ENCODE peak calls at places on chromosomes 16 and 17, in eight cellular contexts. One of them, this sample, is unnamed.

GRCh38 chr17:10993126-10993525 is 155.2 kb upstream of the PIRT start:
- DNase-seq in HuH-7.5: no peak
- DNase-seq in GOT3: no peak
- DNase-seq in anterior cingulate cortex: no peak
- DNase-seq in heart right ventricle: peak; percentile 34
- DNase-seq in GM03348: no peak
- DNase-seq in NCI-H1105: no peak
- DNase-seq in NCI-H2029: no peak
- DNase-seq in this sample: no peak

GRCh38 chr16:67447508-67448076 is 16.7 kb downstream of the HSD11B2 start:
- DNase-seq in HuH-7.5: peak; percentile 67
- DNase-seq in GOT3: no peak
- DNase-seq in anterior cingulate cortex: no peak
- DNase-seq in heart right ventricle: peak; percentile 33
- DNase-seq in GM03348: peak; percentile 55
- DNase-seq in NCI-H1105: no peak
- DNase-seq in NCI-H2029: no peak
- DNase-seq in this sample: no peak

GRCh38 chr17:40416671-40417070 is 1.0 kb downstream of the TOP2A start:
- DNase-seq in HuH-7.5: no peak
- DNase-seq in GOT3: no peak
- DNase-seq in anterior cingulate cortex: no peak
- DNase-seq in heart right ventricle: no peak
- DNase-seq in GM03348: no peak
- DNase-seq in NCI-H1105: no peak
- DNase-seq in NCI-H2029: no peak
- DNase-seq in this sample: no peak

GRCh38 chr16:27770271-27771196 is 220.6 kb downstream of the KATNIP start:
- DNase-seq in HuH-7.5: no peak
- DNase-seq in GOT3: no peak
- DNase-seq in anterior cingulate cortex: no peak
- DNase-seq in heart right ventricle: no peak
- DNase-seq in GM03348: no peak
- DNase-seq in NCI-H1105: no peak
- DNase-seq in NCI-H2029: no peak
- DNase-seq in this sample: peak; percentile 40

GRCh38 chr16:2724816-2725348 is 4.9 kb upstream of the PRSS27 start:
- DNase-seq in HuH-7.5: no peak
- DNase-seq in GOT3: no peak
- DNase-seq in anterior cingulate cortex: no peak
- DNase-seq in heart right ventricle: no peak
- DNase-seq in GM03348: no peak
- DNase-seq in NCI-H1105: no peak
- DNase-seq in NCI-H2029: no peak
- DNase-seq in this sample: no peak

GRCh38 chr17:71115669-71115972 is 946.3 kb downstream of the KCNJ2 start:
- DNase-seq in HuH-7.5: no peak
- DNase-seq in GOT3: no peak
- DNase-seq in anterior cingulate cortex: no peak
- DNase-seq in heart right ventricle: no peak
- DNase-seq in GM03348: peak; percentile 18
- DNase-seq in NCI-H1105: no peak
- DNase-seq in NCI-H2029: no peak
- DNase-seq in this sample: no peak

GRCh38 chr17:11693284-11693683 is 95.0 kb downstream of the DNAH9 start:
- DNase-seq in HuH-7.5: no peak
- DNase-seq in GOT3: no peak
- DNase-seq in anterior cingulate cortex: no peak
- DNase-seq in heart right ventricle: no peak
- DNase-seq in GM03348: no peak
- DNase-seq in NCI-H1105: no peak
- DNase-seq in NCI-H2029: no peak
- DNase-seq in this sample: no peak

GRCh38 chr16:55900616-55901393 is 25.6 kb upstream of the CES5A start:
- DNase-seq in HuH-7.5: no peak
- DNase-seq in GOT3: no peak
- DNase-seq in anterior cingulate cortex: no peak
- DNase-seq in heart right ventricle: no peak
- DNase-seq in GM03348: no peak
- DNase-seq in NCI-H1105: no peak
- DNase-seq in NCI-H2029: no peak
- DNase-seq in this sample: no peak

GRCh38 chr17:61309857-61310256 is 89.8 kb upstream of the TBX2 start:
- DNase-seq in HuH-7.5: no peak
- DNase-seq in GOT3: no peak
- DNase-seq in anterior cingulate cortex: no peak
- DNase-seq in heart right ventricle: no peak
- DNase-seq in GM03348: peak; percentile 76
- DNase-seq in NCI-H1105: no peak
- DNase-seq in NCI-H2029: no peak
- DNase-seq in this sample: no peak

GRCh38 chr16:1318268-1318545 is 8.8 kb downstream of the UBE2I start:
- DNase-seq in HuH-7.5: no peak
- DNase-seq in GOT3: no peak
- DNase-seq in anterior cingulate cortex: no peak
- DNase-seq in heart right ventricle: no peak
- DNase-seq in GM03348: no peak
- DNase-seq in NCI-H1105: no peak
- DNase-seq in NCI-H2029: no peak
- DNase-seq in this sample: no peak

GRCh38 chr17:79878346-79878745 is 39.1 kb upstream of the CBX4 start:
- DNase-seq in HuH-7.5: no peak
- DNase-seq in GOT3: no peak
- DNase-seq in anterior cingulate cortex: no peak
- DNase-seq in heart right ventricle: no peak
- DNase-seq in GM03348: no peak
- DNase-seq in NCI-H1105: no peak
- DNase-seq in NCI-H2029: no peak
- DNase-seq in this sample: peak; percentile 39

GRCh38 chr17:41959336-41960095 is 7.1 kb upstream of the CNP start:
- DNase-seq in HuH-7.5: peak; percentile 47
- DNase-seq in GOT3: no peak
- DNase-seq in anterior cingulate cortex: peak; percentile 15
- DNase-seq in heart right ventricle: no peak
- DNase-seq in GM03348: peak; percentile 52
- DNase-seq in NCI-H1105: no peak
- DNase-seq in NCI-H2029: no peak
- DNase-seq in this sample: no peak

GRCh38 chr16:55179858-55180585 is 144.0 kb upstream of the IRX6 start:
- DNase-seq in HuH-7.5: no peak
- DNase-seq in GOT3: no peak
- DNase-seq in anterior cingulate cortex: no peak
- DNase-seq in heart right ventricle: no peak
- DNase-seq in GM03348: no peak
- DNase-seq in NCI-H1105: peak; percentile 92
- DNase-seq in NCI-H2029: peak; percentile 74
- DNase-seq in this sample: no peak

GRCh38 chr16:719815-720506 is 985 bp upstream of the ANTKMT start:
- DNase-seq in HuH-7.5: peak; percentile 78
- DNase-seq in GOT3: no peak
- DNase-seq in anterior cingulate cortex: no peak
- DNase-seq in heart right ventricle: no peak
- DNase-seq in GM03348: peak; percentile 29
- DNase-seq in NCI-H1105: no peak
- DNase-seq in NCI-H2029: peak; percentile 29
- DNase-seq in this sample: no peak

GRCh38 chr17:38550661-38551060 is 55.1 kb downstream of the SRCIN1 start:
- DNase-seq in HuH-7.5: no peak
- DNase-seq in GOT3: peak; percentile 46
- DNase-seq in anterior cingulate cortex: peak; percentile 70
- DNase-seq in heart right ventricle: peak; percentile 63
- DNase-seq in GM03348: peak; percentile 76
- DNase-seq in NCI-H1105: no peak
- DNase-seq in NCI-H2029: no peak
- DNase-seq in this sample: peak; percentile 89

GRCh38 chr17:45311762-45312476 is 4.9 kb downstream of the MAP3K14 start:
- DNase-seq in HuH-7.5: peak; percentile 26
- DNase-seq in GOT3: no peak
- DNase-seq in anterior cingulate cortex: no peak
- DNase-seq in heart right ventricle: peak; percentile 66
- DNase-seq in GM03348: peak; percentile 33
- DNase-seq in NCI-H1105: no peak
- DNase-seq in NCI-H2029: peak; percentile 67
- DNase-seq in this sample: no peak

GRCh38 chr16:85086347-85087291 is 25.7 kb downstream of the CIBAR2 start:
- DNase-seq in HuH-7.5: peak; percentile 96
- DNase-seq in GOT3: no peak
- DNase-seq in anterior cingulate cortex: no peak
- DNase-seq in heart right ventricle: peak; percentile 55
- DNase-seq in GM03348: peak; percentile 90
- DNase-seq in NCI-H1105: peak; percentile 46
- DNase-seq in NCI-H2029: peak; percentile 3
- DNase-seq in this sample: no peak

GRCh38 chr17:73357318-73357717 is 45.5 kb upstream of the CDC42EP4 start:
- DNase-seq in HuH-7.5: no peak
- DNase-seq in GOT3: no peak
- DNase-seq in anterior cingulate cortex: no peak
- DNase-seq in heart right ventricle: peak; percentile 41
- DNase-seq in GM03348: no peak
- DNase-seq in NCI-H1105: no peak
- DNase-seq in NCI-H2029: no peak
- DNase-seq in this sample: no peak

GRCh38 chr16:359067-359763 is 6.7 kb upstream of the AXIN1 start:
- DNase-seq in HuH-7.5: no peak
- DNase-seq in GOT3: no peak
- DNase-seq in anterior cingulate cortex: no peak
- DNase-seq in heart right ventricle: no peak
- DNase-seq in GM03348: no peak
- DNase-seq in NCI-H1105: no peak
- DNase-seq in NCI-H2029: no peak
- DNase-seq in this sample: no peak

GRCh38 chr17:57429966-57430365 is 173.6 kb downstream of the MSI2 start:
- DNase-seq in HuH-7.5: no peak
- DNase-seq in GOT3: no peak
- DNase-seq in anterior cingulate cortex: no peak
- DNase-seq in heart right ventricle: no peak
- DNase-seq in GM03348: no peak
- DNase-seq in NCI-H1105: no peak
- DNase-seq in NCI-H2029: no peak
- DNase-seq in this sample: no peak

GRCh38 chr17:83124871-83125514 is 45.6 kb downstream of the METRNL start:
- DNase-seq in HuH-7.5: no peak
- DNase-seq in GOT3: no peak
- DNase-seq in anterior cingulate cortex: no peak
- DNase-seq in heart right ventricle: no peak
- DNase-seq in GM03348: no peak
- DNase-seq in NCI-H1105: no peak
- DNase-seq in NCI-H2029: no peak
- DNase-seq in this sample: peak; percentile 66

GRCh38 chr16:84303023-84303422 is 8.3 kb downstream of the WFDC1 start:
- DNase-seq in HuH-7.5: no peak
- DNase-seq in GOT3: no peak
- DNase-seq in anterior cingulate cortex: no peak
- DNase-seq in heart right ventricle: peak; percentile 47
- DNase-seq in GM03348: peak; percentile 28
- DNase-seq in NCI-H1105: no peak
- DNase-seq in NCI-H2029: no peak
- DNase-seq in this sample: peak; percentile 80

This sample was measured in aorta.